ENCODE peak calls at places on chromosome 21, in ten cellular contexts. One of them, this sample, is unnamed. For H3K4me1, the result is how much of the 10 kb centered on the place peaks cover.

GRCh38 chr21:24375201-24375600 is 1232.1 kb downstream of the MRPL39 start:
- DNase-seq in IMR-90: no peak
- DNase-seq in neural progenitor cell: no peak
- DNase-seq in tibial nerve: no peak
- DNase-seq in HCT116: no peak
- DNase-seq in pancreas: no peak
- DNase-seq in colonic mucosa: no peak
- DNase-seq in Panc1: no peak
- DNase-seq in spleen: no peak
- DNase-seq in PC-3: no peak
- DNase-seq in this sample: peak

GRCh38 chr21:26532208-26532607 is 40.9 kb downstream of the CYYR1 start:
- DNase-seq in colonic mucosa: no peak
- DNase-seq in Panc1: no peak
- DNase-seq in PC-3: no peak
- DNase-seq in spleen: no peak
- DNase-seq in tibial nerve: no peak
- DNase-seq in IMR-90: no peak
- DNase-seq in neural progenitor cell: no peak
- DNase-seq in pancreas: no peak
- DNase-seq in HCT116: no peak
- DNase-seq in this sample: no peak

GRCh38 chr21:17673261-17674020 is 60.7 kb upstream of the BTG3 start:
- DNase-seq in neural progenitor cell: peak
- DNase-seq in colonic mucosa: no peak
- DNase-seq in tibial nerve: no peak
- DNase-seq in Panc1: no peak
- DNase-seq in HCT116: no peak
- DNase-seq in PC-3: peak
- DNase-seq in IMR-90: no peak
- DNase-seq in pancreas: no peak
- DNase-seq in spleen: no peak
- DNase-seq in this sample: peak

GRCh38 chr21:45074818-45075605 is 632 bp downstream of the ADARB1 start:
- DNase-seq in PC-3: peak
- DNase-seq in neural progenitor cell: peak
- DNase-seq in HCT116: no peak
- DNase-seq in pancreas: peak
- DNase-seq in Panc1: no peak
- DNase-seq in IMR-90: no peak
- DNase-seq in spleen: peak
- DNase-seq in colonic mucosa: no peak
- DNase-seq in tibial nerve: no peak
- DNase-seq in this sample: peak

GRCh38 chr21:8990326-8991087 is 1530.9 kb upstream of the TPTE start:
- DNase-seq in pancreas: no peak
- DNase-seq in PC-3: peak
- DNase-seq in tibial nerve: no peak
- DNase-seq in HCT116: no peak
- DNase-seq in neural progenitor cell: no peak
- DNase-seq in spleen: no peak
- DNase-seq in Panc1: peak
- DNase-seq in IMR-90: no peak
- DNase-seq in colonic mucosa: no peak
- DNase-seq in this sample: no peak

GRCh38 chr21:39564200-39564599 is 48.5 kb upstream of the B3GALT5 start:
- DNase-seq in Panc1: no peak
- DNase-seq in pancreas: peak
- DNase-seq in neural progenitor cell: no peak
- DNase-seq in spleen: no peak
- DNase-seq in IMR-90: no peak
- DNase-seq in PC-3: no peak
- DNase-seq in tibial nerve: no peak
- DNase-seq in HCT116: no peak
- DNase-seq in colonic mucosa: no peak
- DNase-seq in this sample: no peak

GRCh38 chr21:28641731-28642130 is 350.9 kb downstream of the LTN1 start:
- DNase-seq in HCT116: no peak
- DNase-seq in neural progenitor cell: no peak
- DNase-seq in IMR-90: no peak
- DNase-seq in colonic mucosa: no peak
- DNase-seq in pancreas: no peak
- DNase-seq in spleen: no peak
- DNase-seq in Panc1: no peak
- DNase-seq in tibial nerve: no peak
- DNase-seq in PC-3: peak
- DNase-seq in this sample: no peak

GRCh38 chr21:29007135-29007534 is 12.0 kb downstream of the RWDD2B start:
- DNase-seq in Panc1: no peak
- DNase-seq in IMR-90: no peak
- DNase-seq in PC-3: no peak
- DNase-seq in tibial nerve: no peak
- DNase-seq in HCT116: no peak
- DNase-seq in neural progenitor cell: no peak
- DNase-seq in pancreas: no peak
- DNase-seq in spleen: no peak
- DNase-seq in colonic mucosa: no peak
- DNase-seq in this sample: no peak

GRCh38 chr21:16084776-16085364 is 355.1 kb downstream of the USP25 start:
- DNase-seq in spleen: no peak
- DNase-seq in colonic mucosa: no peak
- DNase-seq in Panc1: no peak
- DNase-seq in pancreas: no peak
- DNase-seq in neural progenitor cell: no peak
- DNase-seq in tibial nerve: no peak
- DNase-seq in PC-3: peak
- DNase-seq in IMR-90: peak
- DNase-seq in HCT116: no peak
- DNase-seq in this sample: no peak

GRCh38 chr21:44485254-44485793 is 30.0 kb downstream of the LRRC3 start:
- DNase-seq in tibial nerve: no peak
- DNase-seq in Panc1: peak
- DNase-seq in spleen: peak
- DNase-seq in PC-3: no peak
- DNase-seq in IMR-90: peak
- DNase-seq in HCT116: peak
- DNase-seq in pancreas: no peak
- DNase-seq in neural progenitor cell: peak
- DNase-seq in colonic mucosa: peak
- DNase-seq in this sample: no peak

GRCh38 chr21:42254631-42255030 is 35.7 kb downstream of the ABCG1 start:
- DNase-seq in spleen: no peak
- DNase-seq in tibial nerve: no peak
- DNase-seq in PC-3: no peak
- DNase-seq in neural progenitor cell: no peak
- DNase-seq in pancreas: no peak
- DNase-seq in colonic mucosa: no peak
- DNase-seq in HCT116: no peak
- DNase-seq in IMR-90: no peak
- DNase-seq in Panc1: no peak
- DNase-seq in this sample: no peak
- H3K27ac ChIP-seq in spleen: no peak
- H3K27ac ChIP-seq in tibial nerve: no peak
- H3K27ac ChIP-seq in PC-3: no peak
- H3K27ac ChIP-seq in neural progenitor cell: no peak
- H3K27ac ChIP-seq in pancreas: no peak
- H3K27ac ChIP-seq in colonic mucosa: no peak
- H3K27ac ChIP-seq in HCT116: no peak
- H3K27ac ChIP-seq in IMR-90: no peak
- H3K27ac ChIP-seq in Panc1: no peak
- H3K27ac ChIP-seq in this sample: no peak

GRCh38 chr21:42473495-42474042 is 22.5 kb downstream of the RSPH1 start:
- DNase-seq in IMR-90: no peak
- DNase-seq in neural progenitor cell: no peak
- DNase-seq in tibial nerve: no peak
- DNase-seq in Panc1: no peak
- DNase-seq in spleen: no peak
- DNase-seq in HCT116: no peak
- DNase-seq in PC-3: no peak
- DNase-seq in colonic mucosa: no peak
- DNase-seq in pancreas: no peak
- DNase-seq in this sample: no peak

GRCh38 chr21:42472521-42472920 is 23.5 kb downstream of the RSPH1 start:
- DNase-seq in tibial nerve: no peak
- DNase-seq in IMR-90: no peak
- DNase-seq in PC-3: no peak
- DNase-seq in spleen: no peak
- DNase-seq in neural progenitor cell: no peak
- DNase-seq in HCT116: no peak
- DNase-seq in pancreas: no peak
- DNase-seq in Panc1: no peak
- DNase-seq in colonic mucosa: no peak
- DNase-seq in this sample: no peak

GRCh38 chr21:42474043-42474831 is 21.8 kb downstream of the RSPH1 start:
- DNase-seq in Panc1: no peak
- DNase-seq in PC-3: peak
- DNase-seq in colonic mucosa: peak
- DNase-seq in neural progenitor cell: no peak
- DNase-seq in HCT116: peak
- DNase-seq in spleen: no peak
- DNase-seq in pancreas: peak
- DNase-seq in IMR-90: no peak
- DNase-seq in tibial nerve: no peak
- DNase-seq in this sample: peak

GRCh38 chr21:42471206-42471605 is 24.8 kb downstream of the RSPH1 start:
- DNase-seq in HCT116: no peak
- DNase-seq in colonic mucosa: no peak
- DNase-seq in pancreas: no peak
- DNase-seq in tibial nerve: no peak
- DNase-seq in PC-3: no peak
- DNase-seq in IMR-90: no peak
- DNase-seq in spleen: no peak
- DNase-seq in neural progenitor cell: no peak
- DNase-seq in Panc1: no peak
- DNase-seq in this sample: no peak

DNA sequence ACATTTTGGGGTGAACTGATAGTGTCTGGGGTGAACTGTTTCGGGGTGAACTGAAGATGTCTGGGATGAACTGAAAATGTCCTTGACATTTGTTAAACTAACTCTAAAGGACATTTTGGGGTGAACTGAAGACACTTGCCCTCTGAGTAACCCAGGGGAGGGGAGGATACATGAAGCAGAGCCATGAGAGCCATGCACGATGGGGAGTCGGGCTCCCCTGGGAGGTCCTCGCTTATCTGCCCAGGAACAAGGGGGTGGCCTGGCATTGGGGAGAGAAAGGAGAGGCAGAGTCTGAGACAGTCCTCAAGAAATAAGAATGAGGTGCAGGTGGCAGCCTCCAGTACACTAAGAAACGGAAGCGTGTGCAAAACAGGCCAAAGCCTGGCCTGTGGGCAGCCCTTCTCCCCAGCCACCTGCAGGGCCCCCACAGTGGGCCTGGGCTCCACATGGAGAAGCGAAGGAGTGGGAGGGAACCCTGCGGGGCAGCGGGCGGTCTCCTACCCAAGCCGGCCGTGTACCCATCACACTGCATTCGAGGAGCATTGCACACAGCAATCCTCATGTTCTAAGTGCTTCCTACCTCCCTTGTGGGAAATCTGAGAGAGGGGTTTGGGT is 24.2 kb downstream of the RSPH1 start:
- DNase-seq in Panc1: no peak
- DNase-seq in PC-3: no peak
- DNase-seq in tibial nerve: no peak
- DNase-seq in neural progenitor cell: no peak
- DNase-seq in IMR-90: no peak
- DNase-seq in colonic mucosa: no peak
- DNase-seq in spleen: no peak
- DNase-seq in pancreas: no peak
- DNase-seq in HCT116: no peak
- DNase-seq in this sample: no peak
- H3K4me1 ChIP-seq in Panc1: under half
- H3K4me1 ChIP-seq in PC-3: under half
- H3K4me1 ChIP-seq in tibial nerve: under half
- H3K4me1 ChIP-seq in neural progenitor cell: under half
- H3K4me1 ChIP-seq in IMR-90: under half
- H3K4me1 ChIP-seq in colonic mucosa: under half
- H3K4me1 ChIP-seq in spleen: under half
- H3K4me1 ChIP-seq in pancreas: under half
- H3K4me1 ChIP-seq in HCT116: under half
- H3K4me1 ChIP-seq in this sample: under half

DNA sequence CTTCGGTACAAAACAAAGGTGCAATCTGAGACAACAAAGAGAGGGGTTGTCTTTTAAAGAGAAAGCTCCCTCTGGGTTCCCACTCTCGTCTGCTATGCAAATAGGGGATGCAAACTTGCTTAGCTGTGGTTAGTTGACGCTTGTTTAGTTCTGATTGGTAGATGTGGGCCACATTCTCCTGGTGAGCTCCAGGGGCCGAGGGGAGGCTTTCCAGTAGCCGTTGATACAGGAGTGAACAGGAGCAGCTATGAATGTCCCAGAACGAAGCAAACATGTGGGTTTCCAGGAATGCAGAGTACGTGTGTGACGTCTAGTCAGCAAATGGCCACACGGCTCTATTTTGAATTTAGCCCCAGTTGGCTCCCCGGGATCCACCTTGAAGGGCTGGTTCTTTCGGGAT is 14.7 kb downstream of the TFF2 start:
- DNase-seq in neural progenitor cell: peak
- DNase-seq in tibial nerve: no peak
- DNase-seq in Panc1: no peak
- DNase-seq in colonic mucosa: peak
- DNase-seq in pancreas: no peak
- DNase-seq in HCT116: no peak
- DNase-seq in IMR-90: peak
- DNase-seq in spleen: peak
- DNase-seq in PC-3: no peak
- DNase-seq in this sample: no peak
- TF ChIP-seq CTCF in neural progenitor cell: no peak
- TF ChIP-seq CTCF in tibial nerve: no peak
- TF ChIP-seq CTCF in Panc1: no peak
- TF ChIP-seq CTCF in colonic mucosa: no peak
- TF ChIP-seq CTCF in pancreas: no peak
- TF ChIP-seq CTCF in HCT116: no peak
- TF ChIP-seq CTCF in IMR-90: no peak
- TF ChIP-seq CTCF in spleen: no peak
- TF ChIP-seq CTCF in PC-3: no peak
- TF ChIP-seq CTCF in this sample: no peak

DNA sequence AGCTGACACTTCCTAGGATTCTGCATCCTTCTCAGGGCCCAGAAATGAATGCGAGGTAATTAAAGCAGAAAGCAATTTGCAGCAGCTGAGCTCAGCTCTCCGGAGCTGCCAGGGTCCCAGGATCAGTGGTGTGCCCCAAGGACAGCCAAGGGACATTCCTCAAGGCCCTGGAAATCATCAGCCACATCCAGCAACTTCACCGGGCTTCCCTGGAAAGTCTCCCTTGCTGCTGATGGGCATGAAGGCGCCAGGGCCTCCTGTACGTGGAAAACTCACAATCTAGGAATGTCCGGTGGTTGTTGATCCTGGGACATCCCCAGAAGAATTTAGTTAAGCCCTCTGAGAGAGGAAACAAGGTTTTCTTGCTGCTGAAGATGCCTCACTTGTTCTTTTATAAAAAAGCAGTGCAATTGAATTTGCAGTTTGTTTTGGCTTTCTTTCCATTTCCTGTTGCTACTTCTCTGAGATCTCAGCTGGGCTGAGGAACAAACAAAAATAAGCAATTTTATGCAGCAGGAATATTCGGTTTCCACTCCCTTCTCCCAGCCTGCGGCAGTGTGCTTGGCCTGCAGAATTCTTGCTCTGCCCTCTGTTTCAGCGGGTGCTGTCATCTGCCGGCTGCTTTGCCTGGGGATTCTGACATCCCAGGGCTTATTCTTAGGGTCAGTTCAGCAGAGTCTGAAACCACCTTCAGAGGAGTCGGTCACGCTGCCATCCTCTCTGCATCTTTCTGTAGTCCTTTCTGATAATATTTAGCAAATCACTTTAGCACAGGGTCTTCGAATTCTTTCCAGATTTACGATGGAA is 85.9 kb downstream of the TCP10L start:
- DNase-seq in neural progenitor cell: peak
- DNase-seq in pancreas: no peak
- DNase-seq in PC-3: peak
- DNase-seq in IMR-90: peak
- DNase-seq in spleen: no peak
- DNase-seq in HCT116: no peak
- DNase-seq in colonic mucosa: no peak
- DNase-seq in Panc1: no peak
- DNase-seq in tibial nerve: no peak
- DNase-seq in this sample: no peak
- H3K27ac ChIP-seq in neural progenitor cell: no peak
- H3K27ac ChIP-seq in pancreas: no peak
- H3K27ac ChIP-seq in PC-3: peak
- H3K27ac ChIP-seq in IMR-90: peak
- H3K27ac ChIP-seq in spleen: no peak
- H3K27ac ChIP-seq in HCT116: no peak
- H3K27ac ChIP-seq in colonic mucosa: no peak
- H3K27ac ChIP-seq in Panc1: no peak
- H3K27ac ChIP-seq in tibial nerve: peak
- H3K27ac ChIP-seq in this sample: no peak

This sample was measured in foreskin keratinocyte.